ENCODE peak calls at places on chromosomes 6 and 20, in ten cellular contexts. M, A, D, B, S, G, C, Q, T and U are unnamed samples.
A peak's percentile ranks its signal among the peaks of the same experiment; 100 is the strongest.

GRCh38 chr6:3808759-3809514 is 40.2 kb upstream of the FAM50B start:
- DNase-seq in M (no peak), A (peak; percentile 58), D (no peak), B (no peak), S (no peak), G (peak; percentile 77), C (peak; percentile 38), Q (no peak), T (peak; percentile 50), U (peak; percentile 83)

GRCh38 chr20:64069614-64070243 is 6.7 kb downstream of the TCEA2 start:
- DNase-seq in M (peak; percentile 87), A (no peak), D (no peak), B (no peak), S (no peak), G (no peak), C (no peak), Q (peak; percentile 89), T (peak; percentile 62), U (peak; percentile 99)

GRCh38 chr6:4057036-4057435 is 21.9 kb downstream of the FAM217A start:
- DNase-seq in M (no peak), A (no peak), D (no peak), B (no peak), S (no peak), G (no peak), C (no peak), Q (no peak), T (no peak), U (no peak)

GRCh38 chr20:35273449-35274171 is 4.3 kb downstream of the MMP24OS start:
- DNase-seq in M (no peak), A (no peak), D (no peak), B (no peak), S (no peak), G (no peak), C (peak; percentile 22), Q (no peak), T (no peak), U (no peak)

GRCh38 chr6:17987576-17988421 is at the start of gene KIF13A:
- DNase-seq in M (peak; percentile 75), A (peak; percentile 82), D (no peak), B (no peak), S (peak; percentile 49), G (peak; percentile 44), C (peak; percentile 78), Q (peak; percentile 86), T (peak; percentile 54), U (peak; percentile 85)

GRCh38 chr6:79632580-79632979 is 1.5 kb downstream of the SH3BGRL2 start:
- DNase-seq in M (no peak), A (no peak), D (no peak), B (no peak), S (no peak), G (no peak), C (no peak), Q (no peak), T (peak; percentile 44), U (no peak)

GRCh38 chr20:14536738-14537137 is 199.3 kb upstream of the FLRT3 start:
- DNase-seq in M (no peak), A (no peak), D (no peak), B (no peak), S (no peak), G (no peak), C (no peak), Q (no peak), T (no peak), U (no peak)

GRCh38 chr6:30816791-30817739 is 67.3 kb upstream of the DDR1 start:
- DNase-seq in M (no peak), A (no peak), D (no peak), B (no peak), S (no peak), G (no peak), C (no peak), Q (no peak), T (no peak), U (no peak)

GRCh38 chr6:47680724-47681123 is 17.7 kb upstream of the ADGRF4 start:
- DNase-seq in M (no peak), A (no peak), D (no peak), B (no peak), S (no peak), G (no peak), C (no peak), Q (no peak), T (no peak), U (no peak)

GRCh38 chr6:64736421-64736950 is 970.5 kb downstream of the EYS start:
- DNase-seq in M (no peak), A (no peak), D (no peak), B (no peak), S (no peak), G (no peak), C (no peak), Q (no peak), T (no peak), U (no peak)

GRCh38 chr20:17966432-17967312 is 1.9 kb downstream of the SNX5 start:
- DNase-seq in M (no peak), A (no peak), D (no peak), B (no peak), S (no peak), G (no peak), C (no peak), Q (peak; percentile 38), T (peak; percentile 67), U (no peak)

GRCh38 chr6:169529931-169530761 is 171.7 kb downstream of the WDR27 start:
- DNase-seq in M (no peak), A (no peak), D (no peak), B (no peak), S (no peak), G (peak; percentile 77), C (no peak), Q (peak; percentile 4), T (no peak), U (no peak)

GRCh38 chr20:48012401-48012974 is 227.2 kb upstream of the SULF2 start:
- DNase-seq in M (no peak), A (no peak), D (no peak), B (no peak), S (no peak), G (no peak), C (no peak), Q (no peak), T (peak; percentile 49), U (no peak)

GRCh38 chr6:144264270-144265060 is 20.7 kb upstream of the UTRN start:
- DNase-seq in M (no peak), A (peak; percentile 45), D (no peak), B (no peak), S (no peak), G (peak; percentile 64), C (no peak), Q (no peak), T (peak; percentile 87), U (no peak)

GRCh38 chr6:22145823-22146379 is 150.9 kb downstream of the PRL start:
- DNase-seq in M (peak; percentile 8), A (no peak), D (no peak), B (no peak), S (peak; percentile 45), G (peak; percentile 34), C (peak; percentile 86), Q (no peak), T (no peak), U (no peak)

GRCh38 chr6:43677759-43678158 is 9.8 kb downstream of the MRPS18A start:
- DNase-seq in M (no peak), A (no peak), D (no peak), B (no peak), S (no peak), G (no peak), C (no peak), Q (no peak), T (no peak), U (no peak)

GRCh38 chr6:132136976-132137375 is 185.8 kb upstream of the CCN2 start:
- DNase-seq in M (no peak), A (no peak), D (no peak), B (no peak), S (no peak), G (no peak), C (no peak), Q (no peak), T (no peak), U (no peak)

GRCh38 chr6:44270526-44271405 is 516 bp downstream of the TMEM151B start:
- DNase-seq in M (peak; percentile 90), A (no peak), D (no peak), B (no peak), S (no peak), G (no peak), C (no peak), Q (no peak), T (no peak), U (no peak)

GRCh38 chr20:14745830-14746229 is 408.4 kb upstream of the FLRT3 start:
- DNase-seq in M (no peak), A (no peak), D (no peak), B (no peak), S (no peak), G (no peak), C (no peak), Q (no peak), T (no peak), U (no peak)

GRCh38 chr20:62539208-62539607 is 63.4 kb upstream of the GATA5 start:
- DNase-seq in M (no peak), A (no peak), D (no peak), B (no peak), S (no peak), G (no peak), C (no peak), Q (no peak), T (no peak), U (no peak)

GRCh38 chr20:7911586-7912330 is 28.5 kb downstream of the HAO1 start:
- DNase-seq in M (no peak), A (no peak), D (no peak), B (no peak), S (no peak), G (no peak), C (peak; percentile 16), Q (no peak), T (no peak), U (no peak)

GRCh38 chr6:144197919-144198318 is 47.6 kb downstream of the STX11 start:
- DNase-seq in M (no peak), A (no peak), D (no peak), B (no peak), S (no peak), G (no peak), C (no peak), Q (no peak), T (no peak), U (no peak)

GRCh38 chr6:105459049-105459448 is 56.2 kb upstream of the PREP start:
- DNase-seq in M (no peak), A (no peak), D (no peak), B (no peak), S (no peak), G (no peak), C (no peak), Q (no peak), T (no peak), U (no peak)

GRCh38 chr20:61518424-61518951 is 266.4 kb downstream of the CDH4 start:
- DNase-seq in M (no peak), A (no peak), D (no peak), B (no peak), S (no peak), G (no peak), C (no peak), Q (no peak), T (no peak), U (no peak)

GRCh38 chr20:60024245-60024644 is 66.0 kb downstream of the CDH26 start:
- DNase-seq in M (no peak), A (no peak), D (no peak), B (no peak), S (no peak), G (no peak), C (no peak), Q (no peak), T (no peak), U (no peak)

GRCh38 chr6:47646689-47647088 is 51.7 kb upstream of the ADGRF4 start:
- DNase-seq in M (no peak), A (no peak), D (no peak), B (no peak), S (no peak), G (no peak), C (no peak), Q (no peak), T (no peak), U (no peak)

GRCh38 chr6:71977860-71978259 is 91.5 kb downstream of the RIMS1 start:
- DNase-seq in M (no peak), A (no peak), D (no peak), B (no peak), S (no peak), G (no peak), C (no peak), Q (no peak), T (no peak), U (no peak)

GRCh38 chr20:49187330-49188100 is 619 bp downstream of the STAU1 start:
- DNase-seq in M (no peak), A (peak; percentile 56), D (no peak), B (peak; percentile 50), S (peak; percentile 49), G (no peak), C (peak; percentile 28), Q (no peak), T (no peak), U (no peak)